ENCODE peak calls at places on chromosomes 11 and 22, in ten cellular contexts. One of them, this sample, is unnamed.

GRCh38 chr22:26835929-26836528 is 178.6 kb downstream of the MIAT start:
- DNase-seq in upper lobe of right lung: no peak
- DNase-seq in astrocyte: no peak
- DNase-seq in BJ: no peak
- DNase-seq in psoas muscle: no peak
- DNase-seq in A673: peak; percentile 71
- DNase-seq in CD8-positive, alpha-beta memory T cell: peak; percentile 10
- DNase-seq in cardiac muscle cell: peak; percentile 17
- DNase-seq in sigmoid colon: no peak
- DNase-seq in aorta: no peak
- DNase-seq in this sample: no peak

GRCh38 chr11:124467376-124468061 is 22.0 kb upstream of the OR8B8 start:
- DNase-seq in CD8-positive, alpha-beta memory T cell: no peak
- DNase-seq in upper lobe of right lung: no peak
- DNase-seq in psoas muscle: no peak
- DNase-seq in astrocyte: peak; percentile 0
- DNase-seq in sigmoid colon: no peak
- DNase-seq in BJ: no peak
- DNase-seq in A673: no peak
- DNase-seq in aorta: no peak
- DNase-seq in cardiac muscle cell: no peak
- DNase-seq in this sample: no peak

GRCh38 chr11:116830184-116830912 is 641 bp downstream of the APOC3 start:
- DNase-seq in upper lobe of right lung: no peak
- DNase-seq in CD8-positive, alpha-beta memory T cell: no peak
- DNase-seq in aorta: no peak
- DNase-seq in sigmoid colon: peak; percentile 60
- DNase-seq in astrocyte: no peak
- DNase-seq in cardiac muscle cell: no peak
- DNase-seq in psoas muscle: no peak
- DNase-seq in BJ: no peak
- DNase-seq in A673: no peak
- DNase-seq in this sample: no peak

GRCh38 chr22:44668190-44668885 is 33.7 kb upstream of the PRR5 start:
- DNase-seq in upper lobe of right lung: no peak
- DNase-seq in aorta: peak; percentile 75
- DNase-seq in CD8-positive, alpha-beta memory T cell: peak; percentile 63
- DNase-seq in BJ: no peak
- DNase-seq in psoas muscle: peak; percentile 50
- DNase-seq in sigmoid colon: peak; percentile 64
- DNase-seq in A673: no peak
- DNase-seq in cardiac muscle cell: peak; percentile 68
- DNase-seq in astrocyte: no peak
- DNase-seq in this sample: no peak

GRCh38 chr11:111938687-111939160 is 1.6 kb downstream of the DIXDC1 start:
- DNase-seq in cardiac muscle cell: no peak
- DNase-seq in BJ: no peak
- DNase-seq in A673: peak; percentile 35
- DNase-seq in psoas muscle: no peak
- DNase-seq in upper lobe of right lung: no peak
- DNase-seq in aorta: no peak
- DNase-seq in sigmoid colon: no peak
- DNase-seq in astrocyte: peak; percentile 55
- DNase-seq in CD8-positive, alpha-beta memory T cell: no peak
- DNase-seq in this sample: no peak

GRCh38 chr11:66363805-66364535 is 7.6 kb downstream of the SLC29A2 start:
- DNase-seq in upper lobe of right lung: peak; percentile 81
- DNase-seq in astrocyte: no peak
- DNase-seq in cardiac muscle cell: no peak
- DNase-seq in psoas muscle: peak; percentile 72
- DNase-seq in CD8-positive, alpha-beta memory T cell: peak; percentile 55
- DNase-seq in sigmoid colon: no peak
- DNase-seq in aorta: peak; percentile 82
- DNase-seq in BJ: no peak
- DNase-seq in A673: peak; percentile 88
- DNase-seq in this sample: no peak

GRCh38 chr11:120551191-120551590 is 39.6 kb downstream of the GRIK4 start:
- DNase-seq in astrocyte: no peak
- DNase-seq in CD8-positive, alpha-beta memory T cell: no peak
- DNase-seq in sigmoid colon: no peak
- DNase-seq in A673: no peak
- DNase-seq in cardiac muscle cell: no peak
- DNase-seq in psoas muscle: no peak
- DNase-seq in BJ: no peak
- DNase-seq in upper lobe of right lung: no peak
- DNase-seq in aorta: peak; percentile 5
- DNase-seq in this sample: no peak

GRCh38 chr11:46306296-46306853 is 28.9 kb downstream of the CREB3L1 start:
- DNase-seq in sigmoid colon: no peak
- DNase-seq in psoas muscle: no peak
- DNase-seq in aorta: no peak
- DNase-seq in cardiac muscle cell: no peak
- DNase-seq in upper lobe of right lung: no peak
- DNase-seq in A673: no peak
- DNase-seq in astrocyte: no peak
- DNase-seq in BJ: no peak
- DNase-seq in CD8-positive, alpha-beta memory T cell: no peak
- DNase-seq in this sample: no peak

GRCh38 chr22:31141551-31141950 is 1.2 kb upstream of the PLA2G3 start:
- DNase-seq in psoas muscle: no peak
- DNase-seq in CD8-positive, alpha-beta memory T cell: no peak
- DNase-seq in astrocyte: no peak
- DNase-seq in aorta: peak; percentile 55
- DNase-seq in upper lobe of right lung: peak; percentile 38
- DNase-seq in sigmoid colon: no peak
- DNase-seq in cardiac muscle cell: no peak
- DNase-seq in A673: no peak
- DNase-seq in BJ: no peak
- DNase-seq in this sample: no peak

GRCh38 chr22:31138126-31138525 is 2.2 kb downstream of the PLA2G3 start:
- DNase-seq in sigmoid colon: no peak
- DNase-seq in CD8-positive, alpha-beta memory T cell: no peak
- DNase-seq in upper lobe of right lung: peak; percentile 40
- DNase-seq in astrocyte: no peak
- DNase-seq in cardiac muscle cell: no peak
- DNase-seq in A673: no peak
- DNase-seq in BJ: no peak
- DNase-seq in aorta: peak; percentile 62
- DNase-seq in psoas muscle: no peak
- DNase-seq in this sample: no peak

GRCh38 chr22:31139066-31139465 is 1.2 kb downstream of the PLA2G3 start:
- DNase-seq in cardiac muscle cell: no peak
- DNase-seq in upper lobe of right lung: peak; percentile 23
- DNase-seq in A673: no peak
- DNase-seq in aorta: no peak
- DNase-seq in psoas muscle: no peak
- DNase-seq in astrocyte: no peak
- DNase-seq in BJ: no peak
- DNase-seq in sigmoid colon: no peak
- DNase-seq in CD8-positive, alpha-beta memory T cell: no peak
- DNase-seq in this sample: no peak

GRCh38 chr22:31140746-31141145 is 438 bp upstream of the PLA2G3 start:
- DNase-seq in aorta: peak; percentile 71
- DNase-seq in CD8-positive, alpha-beta memory T cell: no peak
- DNase-seq in astrocyte: no peak
- DNase-seq in A673: no peak
- DNase-seq in upper lobe of right lung: no peak
- DNase-seq in BJ: no peak
- DNase-seq in cardiac muscle cell: no peak
- DNase-seq in sigmoid colon: no peak
- DNase-seq in psoas muscle: no peak
- DNase-seq in this sample: no peak

GRCh38 chr22:31139866-31140716 is at the start of gene PLA2G3:
- DNase-seq in psoas muscle: no peak
- DNase-seq in BJ: no peak
- DNase-seq in astrocyte: peak; percentile 58
- DNase-seq in CD8-positive, alpha-beta memory T cell: no peak
- DNase-seq in aorta: peak; percentile 78
- DNase-seq in upper lobe of right lung: peak; percentile 93
- DNase-seq in sigmoid colon: no peak
- DNase-seq in cardiac muscle cell: peak; percentile 91
- DNase-seq in A673: peak; percentile 96
- DNase-seq in this sample: no peak
- H3K4me3 ChIP-seq in psoas muscle: no peak within 1 kb of the TSS
- H3K4me3 ChIP-seq in BJ: no peak within 1 kb of the TSS
- H3K4me3 ChIP-seq in astrocyte: no peak within 1 kb of the TSS
- H3K4me3 ChIP-seq in CD8-positive, alpha-beta memory T cell: no peak within 1 kb of the TSS
- H3K4me3 ChIP-seq in aorta: no peak within 1 kb of the TSS
- H3K4me3 ChIP-seq in upper lobe of right lung: peak within 1 kb of the TSS; percentile 40
- H3K4me3 ChIP-seq in sigmoid colon: no peak within 1 kb of the TSS
- H3K4me3 ChIP-seq in cardiac muscle cell: no peak within 1 kb of the TSS
- H3K4me3 ChIP-seq in A673: peak within 1 kb of the TSS; percentile 82
- H3K4me3 ChIP-seq in this sample: no peak within 1 kb of the TSS

GRCh38 chr11:17013548-17014320 is 480 bp downstream of the PLEKHA7 start:
- DNase-seq in aorta: peak; percentile 75
- DNase-seq in astrocyte: no peak
- DNase-seq in upper lobe of right lung: peak; percentile 81
- DNase-seq in CD8-positive, alpha-beta memory T cell: peak; percentile 18
- DNase-seq in sigmoid colon: peak; percentile 62
- DNase-seq in BJ: no peak
- DNase-seq in psoas muscle: peak; percentile 23
- DNase-seq in cardiac muscle cell: peak; percentile 41
- DNase-seq in A673: no peak
- DNase-seq in this sample: no peak

GRCh38 chr11:17012712-17013547 is 1.3 kb downstream of the PLEKHA7 start:
- DNase-seq in BJ: no peak
- DNase-seq in cardiac muscle cell: peak; percentile 64
- DNase-seq in aorta: peak; percentile 83
- DNase-seq in astrocyte: peak; percentile 71
- DNase-seq in A673: no peak
- DNase-seq in psoas muscle: peak; percentile 34
- DNase-seq in CD8-positive, alpha-beta memory T cell: no peak
- DNase-seq in sigmoid colon: peak; percentile 74
- DNase-seq in upper lobe of right lung: peak; percentile 77
- DNase-seq in this sample: no peak

GRCh38 chr11:17010851-17011420 is 3.3 kb downstream of the PLEKHA7 start:
- DNase-seq in cardiac muscle cell: no peak
- DNase-seq in upper lobe of right lung: no peak
- DNase-seq in psoas muscle: no peak
- DNase-seq in CD8-positive, alpha-beta memory T cell: no peak
- DNase-seq in sigmoid colon: peak; percentile 54
- DNase-seq in BJ: no peak
- DNase-seq in astrocyte: no peak
- DNase-seq in A673: no peak
- DNase-seq in aorta: peak; percentile 57
- DNase-seq in this sample: no peak

GRCh38 chr11:17014321-17014773 is at the start of gene PLEKHA7:
- DNase-seq in CD8-positive, alpha-beta memory T cell: peak; percentile 1
- DNase-seq in BJ: no peak
- DNase-seq in astrocyte: no peak
- DNase-seq in aorta: no peak
- DNase-seq in sigmoid colon: peak; percentile 47
- DNase-seq in psoas muscle: no peak
- DNase-seq in upper lobe of right lung: peak; percentile 71
- DNase-seq in cardiac muscle cell: peak; percentile 59
- DNase-seq in A673: no peak
- DNase-seq in this sample: no peak

GRCh38 chr11:17012179-17012578 is 2.0 kb downstream of the PLEKHA7 start:
- DNase-seq in cardiac muscle cell: no peak
- DNase-seq in psoas muscle: no peak
- DNase-seq in BJ: no peak
- DNase-seq in upper lobe of right lung: no peak
- DNase-seq in CD8-positive, alpha-beta memory T cell: no peak
- DNase-seq in A673: no peak
- DNase-seq in astrocyte: no peak
- DNase-seq in aorta: no peak
- DNase-seq in sigmoid colon: no peak
- DNase-seq in this sample: no peak
- H3K27me3 ChIP-seq in cardiac muscle cell: peaks cover 49% of the 10 kb centered on the region
- H3K27me3 ChIP-seq in psoas muscle: peaks cover 34% of the 10 kb centered on the region
- H3K27me3 ChIP-seq in BJ: peaks cover 30% of the 10 kb centered on the region
- H3K27me3 ChIP-seq in upper lobe of right lung: peaks cover 12% of the 10 kb centered on the region
- H3K27me3 ChIP-seq in CD8-positive, alpha-beta memory T cell: peaks cover 6% of the 10 kb centered on the region
- H3K27me3 ChIP-seq in A673: peaks cover 29% of the 10 kb centered on the region
- H3K27me3 ChIP-seq in astrocyte: peaks cover 18% of the 10 kb centered on the region
- H3K27me3 ChIP-seq in aorta: no peaks in the 10 kb centered on the region
- H3K27me3 ChIP-seq in sigmoid colon: peaks cover 3% of the 10 kb centered on the region
- H3K27me3 ChIP-seq in this sample: peaks cover 54% of the 10 kb centered on the region

GRCh38 chr11:23961503-23962338 is 535.1 kb upstream of the LUZP2 start:
- DNase-seq in BJ: no peak
- DNase-seq in astrocyte: no peak
- DNase-seq in aorta: no peak
- DNase-seq in CD8-positive, alpha-beta memory T cell: no peak
- DNase-seq in A673: no peak
- DNase-seq in sigmoid colon: no peak
- DNase-seq in cardiac muscle cell: no peak
- DNase-seq in psoas muscle: no peak
- DNase-seq in upper lobe of right lung: peak; percentile 39
- DNase-seq in this sample: no peak

GRCh38 chr11:23954730-23955129 is 542.1 kb upstream of the LUZP2 start:
- DNase-seq in sigmoid colon: no peak
- DNase-seq in upper lobe of right lung: no peak
- DNase-seq in psoas muscle: no peak
- DNase-seq in aorta: no peak
- DNase-seq in astrocyte: no peak
- DNase-seq in A673: no peak
- DNase-seq in BJ: no peak
- DNase-seq in cardiac muscle cell: no peak
- DNase-seq in CD8-positive, alpha-beta memory T cell: no peak
- DNase-seq in this sample: no peak

GRCh38 chr11:23956586-23956985 is 540.3 kb upstream of the LUZP2 start:
- DNase-seq in aorta: no peak
- DNase-seq in CD8-positive, alpha-beta memory T cell: no peak
- DNase-seq in cardiac muscle cell: no peak
- DNase-seq in BJ: no peak
- DNase-seq in upper lobe of right lung: no peak
- DNase-seq in astrocyte: no peak
- DNase-seq in sigmoid colon: no peak
- DNase-seq in psoas muscle: no peak
- DNase-seq in A673: no peak
- DNase-seq in this sample: no peak

GRCh38 chr11:23957309-23957708 is 539.5 kb upstream of the LUZP2 start:
- DNase-seq in CD8-positive, alpha-beta memory T cell: no peak
- DNase-seq in sigmoid colon: no peak
- DNase-seq in upper lobe of right lung: no peak
- DNase-seq in A673: no peak
- DNase-seq in psoas muscle: no peak
- DNase-seq in aorta: no peak
- DNase-seq in cardiac muscle cell: no peak
- DNase-seq in BJ: no peak
- DNase-seq in astrocyte: no peak
- DNase-seq in this sample: no peak

DNA sequence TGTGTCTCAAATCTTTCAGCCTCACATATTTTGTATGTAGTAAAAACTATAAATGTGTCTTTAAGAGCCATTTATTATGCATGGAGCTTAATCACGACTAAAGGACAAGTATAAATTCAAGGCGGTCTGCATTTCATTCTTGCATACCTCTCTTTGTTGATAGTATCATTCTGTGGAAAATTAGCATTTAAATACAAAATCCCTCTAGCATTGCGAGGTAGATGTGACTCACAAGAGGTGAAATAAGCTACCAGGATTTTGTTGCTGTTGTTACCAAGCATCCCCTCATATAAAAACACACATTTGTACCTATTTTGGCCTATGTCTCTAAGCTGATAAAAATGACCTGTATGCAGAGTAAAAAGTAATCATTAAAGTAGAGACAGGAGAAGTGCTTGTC is 537.4 kb upstream of the LUZP2 start:
- DNase-seq in A673: no peak
- DNase-seq in aorta: no peak
- DNase-seq in upper lobe of right lung: no peak
- DNase-seq in sigmoid colon: no peak
- DNase-seq in BJ: no peak
- DNase-seq in cardiac muscle cell: no peak
- DNase-seq in astrocyte: peak; percentile 10
- DNase-seq in CD8-positive, alpha-beta memory T cell: no peak
- DNase-seq in psoas muscle: no peak
- DNase-seq in this sample: no peak
- H3K4me3 ChIP-seq in A673: no peak overlapping the region
- H3K4me3 ChIP-seq in aorta: no peak overlapping the region
- H3K4me3 ChIP-seq in upper lobe of right lung: no peak overlapping the region
- H3K4me3 ChIP-seq in sigmoid colon: no peak overlapping the region
- H3K4me3 ChIP-seq in BJ: no peak overlapping the region
- H3K4me3 ChIP-seq in cardiac muscle cell: no peak overlapping the region
- H3K4me3 ChIP-seq in astrocyte: no peak overlapping the region
- H3K4me3 ChIP-seq in CD8-positive, alpha-beta memory T cell: no peak overlapping the region
- H3K4me3 ChIP-seq in psoas muscle: no peak overlapping the region
- H3K4me3 ChIP-seq in this sample: no peak overlapping the region

GRCh38 chr11:2138436-2139117 is 612 bp downstream of the IGF2 start:
- DNase-seq in astrocyte: no peak
- DNase-seq in psoas muscle: peak; percentile 24
- DNase-seq in BJ: no peak
- DNase-seq in upper lobe of right lung: no peak
- DNase-seq in sigmoid colon: no peak
- DNase-seq in aorta: no peak
- DNase-seq in CD8-positive, alpha-beta memory T cell: no peak
- DNase-seq in A673: peak; percentile 22
- DNase-seq in cardiac muscle cell: no peak
- DNase-seq in this sample: no peak
- H3K27me3 ChIP-seq in astrocyte: peaks cover 37% of the 10 kb centered on the region
- H3K27me3 ChIP-seq in psoas muscle: peaks cover 87% of the 10 kb centered on the region
- H3K27me3 ChIP-seq in BJ: peaks cover 19% of the 10 kb centered on the region
- H3K27me3 ChIP-seq in upper lobe of right lung: peaks cover 78% of the 10 kb centered on the region
- H3K27me3 ChIP-seq in sigmoid colon: peaks cover 46% of the 10 kb centered on the region
- H3K27me3 ChIP-seq in aorta: no peaks in the 10 kb centered on the region
- H3K27me3 ChIP-seq in CD8-positive, alpha-beta memory T cell: peaks cover 30% of the 10 kb centered on the region
- H3K27me3 ChIP-seq in A673: peaks cover 68% of the 10 kb centered on the region
- H3K27me3 ChIP-seq in cardiac muscle cell: peaks cover 63% of the 10 kb centered on the region
- H3K27me3 ChIP-seq in this sample: peaks cover 46% of the 10 kb centered on the region

This sample was measured in AG04450.